ENCODE peak calls at places on chromosomes 6 and 20, in four cellular contexts. H is GM12878, V is HepG2, B is K562. W is an unnamed sample.

GRCh38 chr6:105163186-105163585 is 16.6 kb downstream of the POPDC3 start:
- DNase-seq in H (no peak), V (no peak), B (no peak), W (no peak)

GRCh38 chr6:135062735-135063134 is 8.1 kb upstream of the HBS1L start:
- DNase-seq in H (no peak), V (no peak), B (no peak), W (no peak)

GRCh38 chr6:156427345-156427744 is 349.8 kb upstream of the ARID1B start:
- DNase-seq in H (no peak), V (no peak), B (no peak), W (no peak)

GRCh38 chr6:24126586-24127192 is 674 bp downstream of the NRSN1 start:
- DNase-seq in H (no peak), V (peak; percentile 85), B (peak; percentile 41), W (peak; percentile 7)

GRCh38 chr6:105109955-105110650 is 69.7 kb downstream of the POPDC3 start:
- DNase-seq in H (no peak), V (no peak), B (no peak), W (no peak)

GRCh38 chr20:4902788-4903187 is 98.5 kb downstream of the SLC23A2 start:
- DNase-seq in H (no peak), V (no peak), B (no peak), W (no peak)

GRCh38 chr6:112372213-112372806 is 25.2 kb downstream of the RFPL4B start:
- DNase-seq in H (no peak), V (no peak), B (no peak), W (peak; percentile 18)

GRCh38 chr6:53250761-53251672 is 97.7 kb downstream of the ELOVL5 start:
- DNase-seq in H (no peak), V (no peak), B (no peak), W (no peak)

GRCh38 chr6:119126140-119126539 is 47.7 kb upstream of the FAM184A start:
- DNase-seq in H (no peak), V (no peak), B (no peak), W (no peak)

GRCh38 chr20:42721923-42722322 is 467.8 kb downstream of the PTPRT start:
- DNase-seq in H (no peak), V (no peak), B (no peak), W (no peak)

GRCh38 chr20:53578492-53579222 is 15.0 kb downstream of the ZNF217 start:
- DNase-seq in H (peak; percentile 76), V (peak; percentile 94), B (peak; percentile 57), W (peak; percentile 82)

GRCh38 chr6:169530762-169531143 is 171.1 kb downstream of the WDR27 start:
- DNase-seq in H (no peak), V (no peak), B (no peak), W (no peak)

GRCh38 chr6:169487579-169488205 is 214.1 kb downstream of the WDR27 start:
- DNase-seq in H (no peak), V (no peak), B (no peak), W (no peak)

GRCh38 chr6:101396552-101397173 is 3.2 kb downstream of the GRIK2 start:
- DNase-seq in H (no peak), V (peak; percentile 36), B (peak; percentile 35), W (no peak)

GRCh38 chr6:34138191-34138590 is 7.7 kb downstream of the GRM4 start:
- DNase-seq in H (no peak), V (no peak), B (no peak), W (no peak)

GRCh38 chr6:156379392-156379910 is 397.7 kb upstream of the ARID1B start:
- DNase-seq in H (no peak), V (no peak), B (no peak), W (no peak)

GRCh38 chr6:107576852-107577251 is 86.9 kb downstream of the SOBP start:
- DNase-seq in H (no peak), V (no peak), B (no peak), W (no peak)

GRCh38 chr20:31684153-31685003 is 38.3 kb downstream of the BCL2L1 start:
- DNase-seq in H (no peak), V (no peak), B (no peak), W (no peak)

GRCh38 chr6:151962246-151962846 is 154.9 kb downstream of the ESR1 start:
- DNase-seq in H (no peak), V (peak; percentile 84), B (no peak), W (no peak)

GRCh38 chr6:35259194-35259945 is at the start of gene ZNF76:
- DNase-seq in H (peak; percentile 63), V (peak; percentile 96), B (peak; percentile 99), W (peak; percentile 95)

GRCh38 chr6:32462609-32463008 is 22.9 kb downstream of the HLA-DRA start:
- DNase-seq in H (peak; percentile 76), V (no peak), B (no peak), W (no peak)

GRCh38 chr20:17667445-17667844 is 14.6 kb downstream of the RRBP1 start:
- DNase-seq in H (no peak), V (no peak), B (no peak), W (no peak)

GRCh38 chr6:157407637-157408036 is 26.6 kb downstream of the ZDHHC14 start:
- DNase-seq in H (no peak), V (peak; percentile 23), B (no peak), W (no peak)

GRCh38 chr6:1247058-1247457 is 64.8 kb upstream of the FOXQ1 start:
- DNase-seq in H (no peak), V (no peak), B (no peak), W (no peak)

GRCh38 chr6:6689413-6690143 is 101.1 kb downstream of the LY86 start:
- DNase-seq in H (no peak), V (no peak), B (no peak), W (no peak)

GRCh38 chr6:128659878-128660622 is 139.7 kb upstream of the PTPRK start:
- DNase-seq in H (no peak), V (no peak), B (no peak), W (no peak)

GRCh38 chr6:117191009-117191408 is 74.3 kb upstream of the VGLL2 start:
- DNase-seq in H (no peak), V (no peak), B (no peak), W (no peak)

GRCh38 chr20:49674383-49675352 is 39.0 kb downstream of the B4GALT5 start:
- DNase-seq in H (no peak), V (peak; percentile 98), B (no peak), W (peak; percentile 90)

GRCh38 chr6:127243501-127243900 is 23.2 kb upstream of the RNF146 start:
- DNase-seq in H (no peak), V (no peak), B (no peak), W (no peak)

GRCh38 chr6:157613011-157613522 is 210.0 kb upstream of the SNX9 start:
- DNase-seq in H (no peak), V (peak; percentile 63), B (peak; percentile 61), W (peak; percentile 83)

GRCh38 chr6:35643162-35643535 is 45.6 kb downstream of the FKBP5 start:
- DNase-seq in H (no peak), V (no peak), B (no peak), W (no peak)

GRCh38 chr6:36184311-36184710 is 12.2 kb upstream of the BRPF3 start:
- DNase-seq in H (no peak), V (no peak), B (no peak), W (no peak)

GRCh38 chr6:157181649-157182048 is 141.7 kb downstream of the TMEM242 start:
- DNase-seq in H (no peak), V (peak; percentile 10), B (no peak), W (peak; percentile 37)

GRCh38 chr6:63573899-63574553 is 1.7 kb downstream of the LOC128125822 start:
- DNase-seq in H (peak; percentile 33), V (peak; percentile 87), B (peak; percentile 52), W (peak; percentile 62)

GRCh38 chr6:38213275-38213674 is 393.7 kb downstream of the ZFAND3 start:
- DNase-seq in H (no peak), V (no peak), B (no peak), W (no peak)

GRCh38 chr20:60993647-60994046 is 258.4 kb upstream of the CDH4 start:
- DNase-seq in H (no peak), V (no peak), B (no peak), W (no peak)

GRCh38 chr6:158782432-158783166 is 36.6 kb downstream of the EZR start:
- DNase-seq in H (no peak), V (no peak), B (no peak), W (no peak)

GRCh38 chr6:158784505-158784904 is 34.7 kb downstream of the EZR start:
- DNase-seq in H (no peak), V (no peak), B (no peak), W (no peak)

GRCh38 chr6:158785036-158785435 is 34.1 kb downstream of the EZR start:
- DNase-seq in H (no peak), V (no peak), B (no peak), W (no peak)

GRCh38 chr6:158783167-158783450 is 36.1 kb downstream of the EZR start:
- DNase-seq in H (no peak), V (no peak), B (no peak), W (no peak)

GRCh38 chr6:158783851-158784250 is 35.3 kb downstream of the EZR start:
- DNase-seq in H (no peak), V (no peak), B (no peak), W (no peak)
- TF ChIP-seq JUND in H (no peak), V (no peak), B (no peak), W (no peak)

GRCh38 chr6:13766201-13766634 is 48.1 kb downstream of the MCUR1 start:
- DNase-seq in H (no peak), V (no peak), B (peak; percentile 42), W (peak; percentile 29)

GRCh38 chr6:13767121-13767794 is 47.1 kb downstream of the MCUR1 start:
- DNase-seq in H (no peak), V (no peak), B (no peak), W (no peak)

GRCh38 chr6:13764996-13765395 is 49.4 kb downstream of the MCUR1 start:
- DNase-seq in H (peak; percentile 16), V (no peak), B (no peak), W (no peak)

GRCh38 chr6:13763740-13764381 is 50.5 kb downstream of the MCUR1 start:
- DNase-seq in H (peak; percentile 49), V (no peak), B (no peak), W (no peak)

DNA sequence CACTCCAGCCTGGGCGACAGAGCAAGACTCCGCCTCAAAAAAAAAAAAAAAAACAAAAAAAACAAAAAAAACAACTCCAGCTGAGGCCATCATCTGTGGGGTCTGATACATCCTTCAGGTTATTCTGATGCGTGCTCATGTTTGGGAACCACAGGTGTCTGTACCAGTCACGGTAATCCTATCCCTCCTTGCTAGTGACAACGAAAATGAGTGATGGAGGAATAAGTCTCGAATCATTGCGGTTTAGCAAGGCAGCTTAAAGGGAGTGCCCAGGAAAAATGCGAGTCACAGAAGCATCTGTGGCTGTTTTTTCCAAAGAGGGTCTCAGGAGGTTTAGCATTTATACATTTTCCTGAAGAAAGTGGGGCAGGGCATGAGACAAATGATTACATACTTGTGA is 48.8 kb downstream of the MCUR1 start:
- DNase-seq in H (no peak), V (no peak), B (no peak), W (no peak)
- TF ChIP-seq JUND in H (no peak), V (no peak), B (no peak), W (no peak)

DNA sequence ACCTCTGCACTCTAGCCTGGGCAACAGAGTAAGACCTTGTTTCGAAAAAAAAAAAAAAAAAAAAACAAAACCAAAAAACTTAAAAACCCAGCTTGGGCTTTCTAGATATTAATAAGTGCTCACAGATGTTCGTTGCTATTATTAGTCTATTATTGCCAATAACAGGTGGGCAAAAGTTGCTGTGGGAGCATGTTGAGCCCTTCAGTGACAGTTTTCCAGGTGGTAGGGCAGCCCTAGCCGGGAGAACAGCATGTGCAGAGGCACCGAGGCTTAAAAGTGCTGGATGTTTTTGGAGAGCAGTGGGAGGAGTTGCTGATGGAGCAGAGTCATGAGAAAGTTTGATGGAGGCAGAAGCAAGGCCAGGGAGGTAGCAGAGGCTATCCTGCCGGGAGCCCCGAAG is 4.4 kb downstream of the PPP1R16B start:
- DNase-seq in H (no peak), V (no peak), B (no peak), W (no peak)
- TF ChIP-seq JUND in H (no peak), V (no peak), B (no peak), W (no peak)

GRCh38 chr20:43979576-43979975 is 64.9 kb downstream of the TOX2 start:
- DNase-seq in H (no peak), V (no peak), B (no peak), W (no peak)
- TF ChIP-seq JUND in H (no peak), V (no peak), B (no peak), W (no peak)